ENCODE peak calls at places on chromosomes 13 and 19, in eight cellular contexts. One of them, this sample, is unnamed.

GRCh38 chr13:113596321-113597200 is 12.0 kb downstream of the TFDP1 start:
- DNase-seq in fibroblast of villous mesenchyme: no peak
- DNase-seq in anterior cingulate cortex: no peak
- DNase-seq in HT1080: no peak
- DNase-seq in body of pancreas: no peak
- DNase-seq in sigmoid colon: peak
- DNase-seq in neural progenitor cell: no peak
- DNase-seq in coronary artery: peak
- DNase-seq in this sample: no peak

GRCh38 chr19:4229179-4229931 is at the start of gene EBI3:
- DNase-seq in fibroblast of villous mesenchyme: peak
- DNase-seq in anterior cingulate cortex: no peak
- DNase-seq in HT1080: peak
- DNase-seq in body of pancreas: peak
- DNase-seq in sigmoid colon: no peak
- DNase-seq in neural progenitor cell: no peak
- DNase-seq in coronary artery: no peak
- DNase-seq in this sample: no peak

GRCh38 chr19:5628470-5628869 is 5.6 kb downstream of the SAFB start:
- DNase-seq in fibroblast of villous mesenchyme: peak
- DNase-seq in anterior cingulate cortex: no peak
- DNase-seq in HT1080: no peak
- DNase-seq in body of pancreas: no peak
- DNase-seq in sigmoid colon: no peak
- DNase-seq in neural progenitor cell: no peak
- DNase-seq in coronary artery: no peak
- DNase-seq in this sample: no peak

GRCh38 chr13:24083722-24084421 is 76.6 kb upstream of the SPATA13 start:
- DNase-seq in fibroblast of villous mesenchyme: no peak
- DNase-seq in anterior cingulate cortex: no peak
- DNase-seq in HT1080: no peak
- DNase-seq in body of pancreas: no peak
- DNase-seq in sigmoid colon: no peak
- DNase-seq in neural progenitor cell: peak
- DNase-seq in coronary artery: no peak
- DNase-seq in this sample: no peak

GRCh38 chr13:57739089-57739488 is 107.5 kb downstream of the PCDH17 start:
- DNase-seq in fibroblast of villous mesenchyme: no peak
- DNase-seq in anterior cingulate cortex: no peak
- DNase-seq in HT1080: no peak
- DNase-seq in body of pancreas: no peak
- DNase-seq in sigmoid colon: no peak
- DNase-seq in neural progenitor cell: no peak
- DNase-seq in coronary artery: no peak
- DNase-seq in this sample: peak

GRCh38 chr13:29520671-29521070 is 74.8 kb downstream of the SLC7A1 start:
- DNase-seq in fibroblast of villous mesenchyme: peak
- DNase-seq in anterior cingulate cortex: no peak
- DNase-seq in HT1080: no peak
- DNase-seq in body of pancreas: no peak
- DNase-seq in sigmoid colon: no peak
- DNase-seq in neural progenitor cell: no peak
- DNase-seq in coronary artery: no peak
- DNase-seq in this sample: no peak

GRCh38 chr13:87274209-87274819 is 396.9 kb upstream of the SLITRK5 start:
- DNase-seq in fibroblast of villous mesenchyme: peak
- DNase-seq in anterior cingulate cortex: no peak
- DNase-seq in HT1080: peak
- DNase-seq in body of pancreas: peak
- DNase-seq in sigmoid colon: no peak
- DNase-seq in neural progenitor cell: peak
- DNase-seq in coronary artery: no peak
- DNase-seq in this sample: peak

GRCh38 chr13:94305463-94305862 is 174.0 kb downstream of the DCT start:
- DNase-seq in fibroblast of villous mesenchyme: peak
- DNase-seq in anterior cingulate cortex: no peak
- DNase-seq in HT1080: peak
- DNase-seq in body of pancreas: no peak
- DNase-seq in sigmoid colon: no peak
- DNase-seq in neural progenitor cell: no peak
- DNase-seq in coronary artery: no peak
- DNase-seq in this sample: no peak

GRCh38 chr13:30376426-30377311 is 45.6 kb upstream of the UBE2L5 start:
- DNase-seq in fibroblast of villous mesenchyme: no peak
- DNase-seq in anterior cingulate cortex: no peak
- DNase-seq in HT1080: no peak
- DNase-seq in body of pancreas: no peak
- DNase-seq in sigmoid colon: no peak
- DNase-seq in neural progenitor cell: no peak
- DNase-seq in coronary artery: no peak
- DNase-seq in this sample: no peak

GRCh38 chr19:46022431-46023310 is at the start of gene PGLYRP1:
- DNase-seq in fibroblast of villous mesenchyme: no peak
- DNase-seq in anterior cingulate cortex: no peak
- DNase-seq in HT1080: no peak
- DNase-seq in body of pancreas: no peak
- DNase-seq in sigmoid colon: peak
- DNase-seq in neural progenitor cell: no peak
- DNase-seq in coronary artery: no peak
- DNase-seq in this sample: peak

GRCh38 chr19:16921766-16922591 is 33.2 kb downstream of the F2RL3 start:
- DNase-seq in fibroblast of villous mesenchyme: no peak
- DNase-seq in anterior cingulate cortex: no peak
- DNase-seq in HT1080: no peak
- DNase-seq in body of pancreas: no peak
- DNase-seq in sigmoid colon: no peak
- DNase-seq in neural progenitor cell: no peak
- DNase-seq in coronary artery: no peak
- DNase-seq in this sample: peak

GRCh38 chr13:34627499-34627898 is 314.6 kb upstream of the NBEA start:
- DNase-seq in fibroblast of villous mesenchyme: no peak
- DNase-seq in anterior cingulate cortex: no peak
- DNase-seq in HT1080: no peak
- DNase-seq in body of pancreas: no peak
- DNase-seq in sigmoid colon: no peak
- DNase-seq in neural progenitor cell: peak
- DNase-seq in coronary artery: no peak
- DNase-seq in this sample: no peak

GRCh38 chr19:10431254-10431942 is 11.1 kb downstream of the PDE4A start:
- DNase-seq in fibroblast of villous mesenchyme: peak
- DNase-seq in anterior cingulate cortex: no peak
- DNase-seq in HT1080: peak
- DNase-seq in body of pancreas: peak
- DNase-seq in sigmoid colon: peak
- DNase-seq in neural progenitor cell: no peak
- DNase-seq in coronary artery: no peak
- DNase-seq in this sample: no peak

GRCh38 chr19:33796164-33797100 is at the start of gene KCTD15:
- DNase-seq in fibroblast of villous mesenchyme: peak
- DNase-seq in anterior cingulate cortex: no peak
- DNase-seq in HT1080: no peak
- DNase-seq in body of pancreas: peak
- DNase-seq in sigmoid colon: no peak
- DNase-seq in neural progenitor cell: peak
- DNase-seq in coronary artery: no peak
- DNase-seq in this sample: peak

GRCh38 chr13:91894311-91894710 is 495.9 kb downstream of the GPC5 start:
- DNase-seq in fibroblast of villous mesenchyme: no peak
- DNase-seq in anterior cingulate cortex: no peak
- DNase-seq in HT1080: no peak
- DNase-seq in body of pancreas: no peak
- DNase-seq in sigmoid colon: no peak
- DNase-seq in neural progenitor cell: no peak
- DNase-seq in coronary artery: no peak
- DNase-seq in this sample: no peak

GRCh38 chr13:27037571-27037970 is 134.0 kb downstream of the USP12 start:
- DNase-seq in fibroblast of villous mesenchyme: no peak
- DNase-seq in anterior cingulate cortex: no peak
- DNase-seq in HT1080: no peak
- DNase-seq in body of pancreas: no peak
- DNase-seq in sigmoid colon: no peak
- DNase-seq in neural progenitor cell: no peak
- DNase-seq in coronary artery: no peak
- DNase-seq in this sample: no peak

GRCh38 chr19:4633140-4633967 is 6.0 kb upstream of the TNFAIP8L1 start:
- DNase-seq in fibroblast of villous mesenchyme: peak
- DNase-seq in anterior cingulate cortex: no peak
- DNase-seq in HT1080: peak
- DNase-seq in body of pancreas: peak
- DNase-seq in sigmoid colon: peak
- DNase-seq in neural progenitor cell: peak
- DNase-seq in coronary artery: no peak
- DNase-seq in this sample: peak

GRCh38 chr19:46975011-46975917 is 44.4 kb upstream of the NPAS1 start:
- DNase-seq in fibroblast of villous mesenchyme: peak
- DNase-seq in anterior cingulate cortex: no peak
- DNase-seq in HT1080: no peak
- DNase-seq in body of pancreas: no peak
- DNase-seq in sigmoid colon: no peak
- DNase-seq in neural progenitor cell: peak
- DNase-seq in coronary artery: no peak
- DNase-seq in this sample: no peak

GRCh38 chr13:46134961-46135522 is 30.2 kb upstream of the CPB2 start:
- DNase-seq in fibroblast of villous mesenchyme: peak
- DNase-seq in anterior cingulate cortex: no peak
- DNase-seq in HT1080: peak
- DNase-seq in body of pancreas: peak
- DNase-seq in sigmoid colon: no peak
- DNase-seq in neural progenitor cell: peak
- DNase-seq in coronary artery: no peak
- DNase-seq in this sample: peak

GRCh38 chr13:91601273-91601672 is 202.9 kb downstream of the GPC5 start:
- DNase-seq in fibroblast of villous mesenchyme: no peak
- DNase-seq in anterior cingulate cortex: no peak
- DNase-seq in HT1080: no peak
- DNase-seq in body of pancreas: no peak
- DNase-seq in sigmoid colon: no peak
- DNase-seq in neural progenitor cell: no peak
- DNase-seq in coronary artery: no peak
- DNase-seq in this sample: no peak

GRCh38 chr19:35776102-35776788 is 881 bp downstream of the ARHGAP33 start:
- DNase-seq in fibroblast of villous mesenchyme: no peak
- DNase-seq in anterior cingulate cortex: no peak
- DNase-seq in HT1080: no peak
- DNase-seq in body of pancreas: no peak
- DNase-seq in sigmoid colon: no peak
- DNase-seq in neural progenitor cell: peak
- DNase-seq in coronary artery: no peak
- DNase-seq in this sample: no peak

GRCh38 chr13:29359181-29359580 is 236.3 kb downstream of the SLC7A1 start:
- DNase-seq in fibroblast of villous mesenchyme: peak
- DNase-seq in anterior cingulate cortex: no peak
- DNase-seq in HT1080: no peak
- DNase-seq in body of pancreas: no peak
- DNase-seq in sigmoid colon: no peak
- DNase-seq in neural progenitor cell: no peak
- DNase-seq in coronary artery: no peak
- DNase-seq in this sample: no peak

GRCh38 chr19:17775991-17776803 is 18.7 kb upstream of the B3GNT3 start:
- DNase-seq in fibroblast of villous mesenchyme: peak
- DNase-seq in anterior cingulate cortex: no peak
- DNase-seq in HT1080: no peak
- DNase-seq in body of pancreas: no peak
- DNase-seq in sigmoid colon: no peak
- DNase-seq in neural progenitor cell: no peak
- DNase-seq in coronary artery: no peak
- DNase-seq in this sample: no peak

GRCh38 chr19:48370955-48371354 is 6.8 kb downstream of the SYNGR4 start:
- DNase-seq in fibroblast of villous mesenchyme: no peak
- DNase-seq in anterior cingulate cortex: no peak
- DNase-seq in HT1080: no peak
- DNase-seq in body of pancreas: no peak
- DNase-seq in sigmoid colon: no peak
- DNase-seq in neural progenitor cell: no peak
- DNase-seq in coronary artery: no peak
- DNase-seq in this sample: no peak

GRCh38 chr19:29966594-29967249 is 24.7 kb downstream of the URI1 start:
- DNase-seq in fibroblast of villous mesenchyme: no peak
- DNase-seq in anterior cingulate cortex: no peak
- DNase-seq in HT1080: no peak
- DNase-seq in body of pancreas: no peak
- DNase-seq in sigmoid colon: no peak
- DNase-seq in neural progenitor cell: no peak
- DNase-seq in coronary artery: no peak
- DNase-seq in this sample: no peak

GRCh38 chr19:35299523-35300339 is 7.8 kb downstream of the MAG start:
- DNase-seq in fibroblast of villous mesenchyme: no peak
- DNase-seq in anterior cingulate cortex: no peak
- DNase-seq in HT1080: no peak
- DNase-seq in body of pancreas: peak
- DNase-seq in sigmoid colon: no peak
- DNase-seq in neural progenitor cell: no peak
- DNase-seq in coronary artery: no peak
- DNase-seq in this sample: peak

GRCh38 chr13:40141859-40142555 is 486.5 kb downstream of the COG6 start:
- DNase-seq in fibroblast of villous mesenchyme: no peak
- DNase-seq in anterior cingulate cortex: no peak
- DNase-seq in HT1080: no peak
- DNase-seq in body of pancreas: no peak
- DNase-seq in sigmoid colon: no peak
- DNase-seq in neural progenitor cell: no peak
- DNase-seq in coronary artery: no peak
- DNase-seq in this sample: no peak

GRCh38 chr13:73072501-73072900 is 13.7 kb downstream of the KLF5 start:
- DNase-seq in fibroblast of villous mesenchyme: no peak
- DNase-seq in anterior cingulate cortex: no peak
- DNase-seq in HT1080: no peak
- DNase-seq in body of pancreas: no peak
- DNase-seq in sigmoid colon: no peak
- DNase-seq in neural progenitor cell: no peak
- DNase-seq in coronary artery: no peak
- DNase-seq in this sample: no peak

GRCh38 chr13:48431431-48431830 is 18.5 kb upstream of the LPAR6 start:
- DNase-seq in fibroblast of villous mesenchyme: peak
- DNase-seq in anterior cingulate cortex: no peak
- DNase-seq in HT1080: no peak
- DNase-seq in body of pancreas: no peak
- DNase-seq in sigmoid colon: no peak
- DNase-seq in neural progenitor cell: peak
- DNase-seq in coronary artery: no peak
- DNase-seq in this sample: no peak

GRCh38 chr13:98022210-98022609 is 68.7 kb downstream of the IPO5 start:
- DNase-seq in fibroblast of villous mesenchyme: peak
- DNase-seq in anterior cingulate cortex: no peak
- DNase-seq in HT1080: peak
- DNase-seq in body of pancreas: no peak
- DNase-seq in sigmoid colon: no peak
- DNase-seq in neural progenitor cell: no peak
- DNase-seq in coronary artery: no peak
- DNase-seq in this sample: no peak

GRCh38 chr13:104057851-104058250 is 991.6 kb upstream of the SLC10A2 start:
- DNase-seq in fibroblast of villous mesenchyme: peak
- DNase-seq in anterior cingulate cortex: no peak
- DNase-seq in HT1080: peak
- DNase-seq in body of pancreas: no peak
- DNase-seq in sigmoid colon: no peak
- DNase-seq in neural progenitor cell: no peak
- DNase-seq in coronary artery: no peak
- DNase-seq in this sample: no peak

GRCh38 chr13:34340534-34340933 is 522.6 kb downstream of the RFC3 start:
- DNase-seq in fibroblast of villous mesenchyme: peak
- DNase-seq in anterior cingulate cortex: no peak
- DNase-seq in HT1080: peak
- DNase-seq in body of pancreas: no peak
- DNase-seq in sigmoid colon: no peak
- DNase-seq in neural progenitor cell: no peak
- DNase-seq in coronary artery: no peak
- DNase-seq in this sample: no peak

This sample was measured in iPS-NIHi11.